ENCODE peak calls at places on chromosome 21, in eight cellular contexts. One of them, this sample, is unnamed.
A peak's percentile ranks its signal among the peaks of the same experiment; 100 is the strongest.

GRCh38 chr21:37828515-37828914 is 87.7 kb downstream of the KCNJ6 start:
- DNase-seq in NT2/D1: no peak
- DNase-seq in NCI-H1417: no peak
- DNase-seq in stimulated activated CD8-positive, alpha-beta memory T cell treated with anti-CD3 and anti-CD28 coated beads, Interleukin-7, amount 100 ng/mL, for 24 hours: no peak
- DNase-seq in ACHN: no peak
- DNase-seq in naive thymus-derived CD8-positive, alpha-beta T cell: no peak
- DNase-seq in NCI-H1105 treated with DMSO at 0.1 percent for 48 hours: no peak
- DNase-seq in foreskin fibroblast: no peak
- DNase-seq in this sample: no peak

GRCh38 chr21:39377444-39378050 is 28.7 kb upstream of the HMGN1 start:
- DNase-seq in NT2/D1: peak; percentile 67
- DNase-seq in NCI-H1417: peak; percentile 12
- DNase-seq in stimulated activated CD8-positive, alpha-beta memory T cell treated with anti-CD3 and anti-CD28 coated beads, Interleukin-7, amount 100 ng/mL, for 24 hours: no peak
- DNase-seq in ACHN: no peak
- DNase-seq in naive thymus-derived CD8-positive, alpha-beta T cell: no peak
- DNase-seq in NCI-H1105 treated with DMSO at 0.1 percent for 48 hours: no peak
- DNase-seq in foreskin fibroblast: no peak
- DNase-seq in this sample: no peak

GRCh38 chr21:45336535-45336810 is 48.8 kb upstream of the POFUT2 start:
- DNase-seq in NT2/D1: no peak
- DNase-seq in NCI-H1417: no peak
- DNase-seq in stimulated activated CD8-positive, alpha-beta memory T cell treated with anti-CD3 and anti-CD28 coated beads, Interleukin-7, amount 100 ng/mL, for 24 hours: no peak
- DNase-seq in ACHN: no peak
- DNase-seq in naive thymus-derived CD8-positive, alpha-beta T cell: no peak
- DNase-seq in NCI-H1105 treated with DMSO at 0.1 percent for 48 hours: no peak
- DNase-seq in foreskin fibroblast: no peak
- DNase-seq in this sample: no peak

GRCh38 chr21:42056468-42056867 is 14.6 kb upstream of the UMODL1 start:
- DNase-seq in NT2/D1: no peak
- DNase-seq in NCI-H1417: peak; percentile 93
- DNase-seq in stimulated activated CD8-positive, alpha-beta memory T cell treated with anti-CD3 and anti-CD28 coated beads, Interleukin-7, amount 100 ng/mL, for 24 hours: no peak
- DNase-seq in ACHN: no peak
- DNase-seq in naive thymus-derived CD8-positive, alpha-beta T cell: no peak
- DNase-seq in NCI-H1105 treated with DMSO at 0.1 percent for 48 hours: peak; percentile 70
- DNase-seq in foreskin fibroblast: no peak
- DNase-seq in this sample: no peak

GRCh38 chr21:31901342-31901741 is 28.5 kb downstream of the HUNK start:
- DNase-seq in NT2/D1: no peak
- DNase-seq in NCI-H1417: no peak
- DNase-seq in stimulated activated CD8-positive, alpha-beta memory T cell treated with anti-CD3 and anti-CD28 coated beads, Interleukin-7, amount 100 ng/mL, for 24 hours: no peak
- DNase-seq in ACHN: no peak
- DNase-seq in naive thymus-derived CD8-positive, alpha-beta T cell: no peak
- DNase-seq in NCI-H1105 treated with DMSO at 0.1 percent for 48 hours: no peak
- DNase-seq in foreskin fibroblast: no peak
- DNase-seq in this sample: no peak

GRCh38 chr21:17758703-17759102 is 60.5 kb downstream of the C21orf91 start:
- DNase-seq in NT2/D1: no peak
- DNase-seq in NCI-H1417: no peak
- DNase-seq in stimulated activated CD8-positive, alpha-beta memory T cell treated with anti-CD3 and anti-CD28 coated beads, Interleukin-7, amount 100 ng/mL, for 24 hours: no peak
- DNase-seq in ACHN: no peak
- DNase-seq in naive thymus-derived CD8-positive, alpha-beta T cell: no peak
- DNase-seq in NCI-H1105 treated with DMSO at 0.1 percent for 48 hours: no peak
- DNase-seq in foreskin fibroblast: no peak
- DNase-seq in this sample: no peak

GRCh38 chr21:45441431-45442255 is 36.7 kb downstream of the COL18A1 start:
- DNase-seq in NT2/D1: no peak
- DNase-seq in NCI-H1417: no peak
- DNase-seq in stimulated activated CD8-positive, alpha-beta memory T cell treated with anti-CD3 and anti-CD28 coated beads, Interleukin-7, amount 100 ng/mL, for 24 hours: no peak
- DNase-seq in ACHN: no peak
- DNase-seq in naive thymus-derived CD8-positive, alpha-beta T cell: no peak
- DNase-seq in NCI-H1105 treated with DMSO at 0.1 percent for 48 hours: no peak
- DNase-seq in foreskin fibroblast: no peak
- DNase-seq in this sample: no peak

GRCh38 chr21:31599563-31599962 is 59.9 kb upstream of the SOD1 start:
- DNase-seq in NT2/D1: no peak
- DNase-seq in NCI-H1417: no peak
- DNase-seq in stimulated activated CD8-positive, alpha-beta memory T cell treated with anti-CD3 and anti-CD28 coated beads, Interleukin-7, amount 100 ng/mL, for 24 hours: no peak
- DNase-seq in ACHN: no peak
- DNase-seq in naive thymus-derived CD8-positive, alpha-beta T cell: no peak
- DNase-seq in NCI-H1105 treated with DMSO at 0.1 percent for 48 hours: no peak
- DNase-seq in foreskin fibroblast: no peak
- DNase-seq in this sample: no peak

GRCh38 chr21:44723177-44724131 is 12.1 kb upstream of the TSPEAR start:
- DNase-seq in NT2/D1: no peak
- DNase-seq in NCI-H1417: no peak
- DNase-seq in stimulated activated CD8-positive, alpha-beta memory T cell treated with anti-CD3 and anti-CD28 coated beads, Interleukin-7, amount 100 ng/mL, for 24 hours: no peak
- DNase-seq in ACHN: no peak
- DNase-seq in naive thymus-derived CD8-positive, alpha-beta T cell: peak; percentile 40
- DNase-seq in NCI-H1105 treated with DMSO at 0.1 percent for 48 hours: no peak
- DNase-seq in foreskin fibroblast: no peak
- DNase-seq in this sample: no peak

GRCh38 chr21:33836408-33836807 is 79.2 kb downstream of the ATP5PO start:
- DNase-seq in NT2/D1: no peak
- DNase-seq in NCI-H1417: no peak
- DNase-seq in stimulated activated CD8-positive, alpha-beta memory T cell treated with anti-CD3 and anti-CD28 coated beads, Interleukin-7, amount 100 ng/mL, for 24 hours: no peak
- DNase-seq in ACHN: no peak
- DNase-seq in naive thymus-derived CD8-positive, alpha-beta T cell: no peak
- DNase-seq in NCI-H1105 treated with DMSO at 0.1 percent for 48 hours: no peak
- DNase-seq in foreskin fibroblast: no peak
- DNase-seq in this sample: no peak

GRCh38 chr21:35236090-35236489 is 187.0 kb upstream of the RUNX1 start:
- DNase-seq in NT2/D1: no peak
- DNase-seq in NCI-H1417: no peak
- DNase-seq in stimulated activated CD8-positive, alpha-beta memory T cell treated with anti-CD3 and anti-CD28 coated beads, Interleukin-7, amount 100 ng/mL, for 24 hours: no peak
- DNase-seq in ACHN: no peak
- DNase-seq in naive thymus-derived CD8-positive, alpha-beta T cell: no peak
- DNase-seq in NCI-H1105 treated with DMSO at 0.1 percent for 48 hours: no peak
- DNase-seq in foreskin fibroblast: no peak
- DNase-seq in this sample: no peak

GRCh38 chr21:29656504-29657227 is 283.1 kb downstream of the GRIK1 start:
- DNase-seq in NT2/D1: no peak
- DNase-seq in NCI-H1417: no peak
- DNase-seq in stimulated activated CD8-positive, alpha-beta memory T cell treated with anti-CD3 and anti-CD28 coated beads, Interleukin-7, amount 100 ng/mL, for 24 hours: no peak
- DNase-seq in ACHN: peak; percentile 53
- DNase-seq in naive thymus-derived CD8-positive, alpha-beta T cell: no peak
- DNase-seq in NCI-H1105 treated with DMSO at 0.1 percent for 48 hours: no peak
- DNase-seq in foreskin fibroblast: peak; percentile 69
- DNase-seq in this sample: peak; percentile 88

GRCh38 chr21:36540700-36541099 is 60.8 kb upstream of the CLDN14 start:
- DNase-seq in NT2/D1: no peak
- DNase-seq in NCI-H1417: no peak
- DNase-seq in stimulated activated CD8-positive, alpha-beta memory T cell treated with anti-CD3 and anti-CD28 coated beads, Interleukin-7, amount 100 ng/mL, for 24 hours: no peak
- DNase-seq in ACHN: no peak
- DNase-seq in naive thymus-derived CD8-positive, alpha-beta T cell: no peak
- DNase-seq in NCI-H1105 treated with DMSO at 0.1 percent for 48 hours: no peak
- DNase-seq in foreskin fibroblast: no peak
- DNase-seq in this sample: no peak

GRCh38 chr21:37245151-37245550 is 22.0 kb downstream of the VPS26C start:
- DNase-seq in NT2/D1: no peak
- DNase-seq in NCI-H1417: no peak
- DNase-seq in stimulated activated CD8-positive, alpha-beta memory T cell treated with anti-CD3 and anti-CD28 coated beads, Interleukin-7, amount 100 ng/mL, for 24 hours: no peak
- DNase-seq in ACHN: no peak
- DNase-seq in naive thymus-derived CD8-positive, alpha-beta T cell: no peak
- DNase-seq in NCI-H1105 treated with DMSO at 0.1 percent for 48 hours: no peak
- DNase-seq in foreskin fibroblast: no peak
- DNase-seq in this sample: no peak

GRCh38 chr21:39908265-39908923 is 41.2 kb downstream of the PCP4 start:
- DNase-seq in NT2/D1: no peak
- DNase-seq in NCI-H1417: no peak
- DNase-seq in stimulated activated CD8-positive, alpha-beta memory T cell treated with anti-CD3 and anti-CD28 coated beads, Interleukin-7, amount 100 ng/mL, for 24 hours: no peak
- DNase-seq in ACHN: no peak
- DNase-seq in naive thymus-derived CD8-positive, alpha-beta T cell: no peak
- DNase-seq in NCI-H1105 treated with DMSO at 0.1 percent for 48 hours: no peak
- DNase-seq in foreskin fibroblast: no peak
- DNase-seq in this sample: no peak

GRCh38 chr21:27564684-27565280 is 597.9 kb upstream of the ADAMTS5 start:
- DNase-seq in NT2/D1: peak; percentile 57
- DNase-seq in NCI-H1417: no peak
- DNase-seq in stimulated activated CD8-positive, alpha-beta memory T cell treated with anti-CD3 and anti-CD28 coated beads, Interleukin-7, amount 100 ng/mL, for 24 hours: no peak
- DNase-seq in ACHN: peak; percentile 73
- DNase-seq in naive thymus-derived CD8-positive, alpha-beta T cell: no peak
- DNase-seq in NCI-H1105 treated with DMSO at 0.1 percent for 48 hours: peak; percentile 27
- DNase-seq in foreskin fibroblast: peak; percentile 82
- DNase-seq in this sample: peak; percentile 24